ENCODE peak calls at places on chromosomes 7 and 10, in four cellular contexts. H is fibroblast of pulmonary artery, G is BE2C, N is A549. A is an unnamed sample.

GRCh38 chr7:46282155-46282554 is 361.1 kb upstream of the IGFBP3 start:
- DNase-seq in H (no peak), G (no peak), N (no peak), A (no peak)

GRCh38 chr10:100340948-100341847 is 5.8 kb upstream of the SCD start:
- DNase-seq in H (no peak), G (no peak), N (no peak), A (no peak)

GRCh38 chr7:19112290-19113000 is 5.0 kb downstream of the TWIST1 start:
- DNase-seq in H (peak), G (peak), N (no peak), A (peak)

GRCh38 chr10:29266641-29267040 is 22.2 kb upstream of the LYZL1 start:
- DNase-seq in H (no peak), G (peak), N (no peak), A (peak)

GRCh38 chr7:82732677-82733076 is 289.1 kb upstream of the CACNA2D1 start:
- DNase-seq in H (no peak), G (no peak), N (no peak), A (no peak)

GRCh38 chr7:45221266-45221665 is 63.7 kb downstream of the RAMP3 start:
- DNase-seq in H (no peak), G (no peak), N (no peak), A (no peak)

GRCh38 chr7:75738604-75738974 is at the start of gene HIP1:
- DNase-seq in H (no peak), G (no peak), N (no peak), A (no peak)

GRCh38 chr10:47049056-47049851 is 138.0 kb downstream of the PTPN20 start:
- DNase-seq in H (no peak), G (no peak), N (no peak), A (no peak)

GRCh38 chr10:119005377-119006043 is 24.0 kb upstream of the NANOS1 start:
- DNase-seq in H (no peak), G (no peak), N (no peak), A (peak)

GRCh38 chr10:69224862-69225657 is 4.9 kb downstream of the HKDC1 start:
- DNase-seq in H (no peak), G (no peak), N (no peak), A (no peak)

GRCh38 chr10:14023612-14024348 is 306.9 kb downstream of the FRMD4A start:
- DNase-seq in H (no peak), G (no peak), N (no peak), A (no peak)

GRCh38 chr10:13758302-13758701 is 171.5 kb downstream of the PRPF18 start:
- DNase-seq in H (peak), G (no peak), N (peak), A (peak)

GRCh38 chr7:29764227-29764626 is 42.1 kb upstream of the WIPF3 start:
- DNase-seq in H (no peak), G (no peak), N (no peak), A (no peak)

GRCh38 chr10:89537361-89537760 is 2.0 kb upstream of the SLC16A12 start:
- DNase-seq in H (no peak), G (no peak), N (no peak), A (no peak)

GRCh38 chr10:50417906-50418697 is 166.8 kb upstream of the ASAH2 start:
- DNase-seq in H (peak), G (peak), N (peak), A (peak)

GRCh38 chr10:35216303-35216905 is 89.8 kb downstream of the CREM start:
- DNase-seq in H (peak), G (no peak), N (no peak), A (peak)

GRCh38 chr7:143308632-143309031 is 7.3 kb upstream of the CLCN1 start:
- DNase-seq in H (no peak), G (no peak), N (no peak), A (no peak)

GRCh38 chr7:116290740-116291139 is 80.4 kb downstream of the TES start:
- DNase-seq in H (no peak), G (no peak), N (no peak), A (peak)

GRCh38 chr10:123945506-123945905 is 53.9 kb upstream of the CPXM2 start:
- DNase-seq in H (peak), G (peak), N (peak), A (peak)

GRCh38 chr10:132140167-132140925 is 46.4 kb upstream of the DPYSL4 start:
- DNase-seq in H (no peak), G (peak), N (no peak), A (no peak)

GRCh38 chr10:117539903-117540639 is 2.5 kb upstream of the EMX2 start:
- DNase-seq in H (no peak), G (no peak), N (no peak), A (no peak)

GRCh38 chr10:89134963-89135362 is 72.2 kb downstream of the CH25H start:
- DNase-seq in H (no peak), G (no peak), N (no peak), A (no peak)

GRCh38 chr10:109895095-109895818 is 28.1 kb downstream of the XPNPEP1 start:
- DNase-seq in H (peak), G (no peak), N (no peak), A (peak)

GRCh38 chr10:60456053-60456452 is 66.4 kb upstream of the ANK3 start:
- DNase-seq in H (no peak), G (no peak), N (no peak), A (no peak)

GRCh38 chr7:117479480-117480224 is at the start of gene CFTR:
- DNase-seq in H (no peak), G (no peak), N (peak), A (no peak)

GRCh38 chr10:93921338-93921737 is 27.6 kb downstream of the SLC35G1 start:
- DNase-seq in H (no peak), G (peak), N (peak), A (no peak)

GRCh38 chr10:99761395-99761794 is 21.0 kb upstream of the ABCC2 start:
- DNase-seq in H (no peak), G (no peak), N (no peak), A (no peak)

GRCh38 chr7:128030999-128031681 is at the start of gene LRRC4:
- DNase-seq in H (no peak), G (peak), N (no peak), A (peak)

GRCh38 chr10:110336111-110336721 is 31.5 kb upstream of the SMNDC1 start:
- DNase-seq in H (peak), G (no peak), N (peak), A (peak)

GRCh38 chr7:128090492-128090891 is 59.3 kb upstream of the LRRC4 start:
- DNase-seq in H (no peak), G (no peak), N (no peak), A (no peak)

GRCh38 chr7:45881280-45881758 is 7.0 kb upstream of the IGFBP1 start:
- DNase-seq in H (no peak), G (no peak), N (no peak), A (no peak)

GRCh38 chr10:43252166-43252784 is 14.6 kb downstream of the RASGEF1A start:
- DNase-seq in H (no peak), G (peak), N (no peak), A (no peak)

GRCh38 chr10:114304017-114304565 is 65.0 kb downstream of the VWA2 start:
- DNase-seq in H (peak), G (peak), N (peak), A (peak)

GRCh38 chr7:151648429-151648828 is 128.7 kb upstream of the RHEB start:
- DNase-seq in H (no peak), G (no peak), N (no peak), A (no peak)

GRCh38 chr10:124106241-124106905 is 13.0 kb upstream of the CHST15 start:
- DNase-seq in H (peak), G (no peak), N (peak), A (peak)

GRCh38 chr10:11673346-11674330 is 62.2 kb upstream of the USP6NL start:
- DNase-seq in H (peak), G (no peak), N (no peak), A (peak)

GRCh38 chr10:132919374-132920100 is 22.8 kb downstream of the CFAP46 start:
- DNase-seq in H (no peak), G (no peak), N (no peak), A (no peak)

DNA sequence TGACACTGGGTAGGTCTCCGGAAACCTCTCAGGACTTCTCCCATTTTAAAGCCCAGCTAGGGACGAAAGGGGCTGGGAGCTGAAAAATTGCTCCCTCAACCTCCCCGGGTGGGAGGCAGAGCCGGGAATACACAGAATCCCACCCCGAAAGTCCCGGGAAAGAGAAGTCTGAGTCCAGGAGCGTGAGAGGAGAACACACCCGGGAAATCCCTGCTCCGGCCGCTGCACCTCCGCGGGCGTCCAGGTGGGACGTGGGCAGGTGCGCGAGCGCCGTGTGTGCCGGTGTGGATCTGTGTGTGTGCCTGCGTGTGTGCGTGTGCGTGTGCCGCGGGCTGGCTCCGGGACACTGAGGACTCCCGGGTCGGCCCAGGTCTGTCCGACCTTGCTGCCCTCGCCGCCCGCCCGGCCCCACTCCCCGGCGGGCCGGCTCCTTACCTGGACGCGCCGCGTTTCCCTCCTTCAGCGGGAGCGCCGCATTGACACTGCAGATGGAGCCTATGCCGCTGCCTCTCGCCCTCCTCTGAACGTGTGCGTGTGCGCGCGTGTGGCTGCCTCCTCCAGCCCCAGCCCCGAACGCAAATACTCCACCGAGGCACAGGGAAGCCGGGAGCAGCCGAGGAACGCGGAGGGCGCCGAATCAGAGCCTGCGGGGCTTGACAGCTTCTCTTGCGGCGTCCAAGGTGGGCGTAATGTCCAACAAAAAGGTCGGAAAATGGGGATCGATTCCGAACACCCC is at the start of gene PLXNA4:
- DNase-seq in H (peak), G (peak), N (no peak), A (peak)
- H3K4me3 ChIP-seq in H (peak), G (peak), N (peak), A (peak)

DNA sequence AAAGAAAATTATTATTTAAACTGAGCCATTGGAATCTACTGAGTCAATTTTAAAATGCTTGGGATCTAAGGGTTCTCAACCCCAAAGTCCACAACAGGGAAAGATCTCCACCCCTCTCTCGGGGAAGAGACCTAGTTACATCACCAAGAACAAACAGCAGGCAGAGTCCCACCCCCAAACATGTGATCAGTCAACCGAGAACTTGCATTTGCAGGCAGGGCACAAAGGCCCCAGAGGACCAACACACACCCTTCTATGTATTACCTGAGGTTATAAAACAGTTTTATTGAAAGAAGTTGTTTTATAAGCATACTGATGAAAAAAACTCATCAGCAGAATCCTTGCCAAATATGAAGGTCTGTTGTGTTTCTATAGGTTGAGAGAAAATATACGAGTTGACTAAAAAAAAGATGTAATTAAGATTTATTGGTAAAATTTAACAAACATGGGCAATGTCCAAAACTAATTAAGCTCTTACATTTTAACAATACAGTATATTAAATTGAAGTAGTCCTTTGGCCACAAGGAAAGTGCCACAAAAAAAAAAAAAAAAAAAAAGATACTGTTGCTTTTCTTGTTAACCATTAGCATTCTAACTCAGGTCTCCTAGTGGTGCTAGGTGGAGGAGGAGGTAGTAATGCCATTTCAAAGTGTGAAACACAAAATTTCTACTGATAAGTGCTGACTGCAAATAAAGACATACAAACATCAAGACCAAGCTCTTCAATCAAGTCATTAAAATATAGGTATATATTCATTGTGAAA is 975 bp upstream of the USP54 start:
- DNase-seq in H (peak), G (peak), N (peak), A (peak)
- H3K4me3 ChIP-seq in H (no peak), G (no peak), N (peak), A (no peak)

GRCh38 chr10:98338318-98338717 is 70.3 kb upstream of the LOXL4 start:
- DNase-seq in H (peak), G (no peak), N (no peak), A (no peak)

GRCh38 chr10:98340946-98341345 is 73.0 kb upstream of the LOXL4 start:
- DNase-seq in H (peak), G (peak), N (no peak), A (peak)

GRCh38 chr10:98338896-98339295 is 70.9 kb upstream of the LOXL4 start:
- DNase-seq in H (no peak), G (no peak), N (no peak), A (peak)

GRCh38 chr10:98339790-98340189 is 71.8 kb upstream of the LOXL4 start:
- DNase-seq in H (no peak), G (no peak), N (no peak), A (no peak)

GRCh38 chr10:98340261-98340675 is 72.3 kb upstream of the LOXL4 start:
- DNase-seq in H (peak), G (no peak), N (no peak), A (peak)
- H3K4me3 ChIP-seq in H (no peak), G (no peak), N (no peak), A (no peak)

DNA sequence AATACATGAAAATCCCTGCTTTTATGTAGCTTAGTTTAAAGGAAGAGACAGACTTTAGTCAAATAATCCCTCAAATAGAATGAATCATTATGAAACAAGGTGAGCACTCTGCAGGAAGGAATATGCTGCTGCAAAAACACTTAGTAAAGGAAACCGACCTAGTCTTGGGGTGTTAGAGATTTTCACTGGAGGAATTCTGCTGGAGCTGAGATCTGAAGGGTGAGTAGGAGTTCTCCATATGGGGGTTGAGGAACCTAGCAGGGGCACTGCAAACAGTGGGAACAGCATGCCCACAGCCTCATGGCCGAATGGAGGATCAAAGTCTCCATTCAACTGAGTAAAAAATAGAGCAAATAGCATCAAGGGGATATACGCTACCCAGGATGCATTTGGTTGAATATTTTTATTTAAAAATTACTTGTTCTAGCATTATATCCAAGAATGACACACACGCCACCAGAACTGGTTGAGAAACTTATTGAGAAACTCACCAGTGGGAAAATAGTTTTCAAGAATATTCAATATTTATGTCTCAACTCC is 3.5 kb downstream of the ITIH2 start:
- DNase-seq in H (no peak), G (no peak), N (no peak), A (no peak)
- H3K4me3 ChIP-seq in H (no peak), G (no peak), N (no peak), A (no peak)

DNA sequence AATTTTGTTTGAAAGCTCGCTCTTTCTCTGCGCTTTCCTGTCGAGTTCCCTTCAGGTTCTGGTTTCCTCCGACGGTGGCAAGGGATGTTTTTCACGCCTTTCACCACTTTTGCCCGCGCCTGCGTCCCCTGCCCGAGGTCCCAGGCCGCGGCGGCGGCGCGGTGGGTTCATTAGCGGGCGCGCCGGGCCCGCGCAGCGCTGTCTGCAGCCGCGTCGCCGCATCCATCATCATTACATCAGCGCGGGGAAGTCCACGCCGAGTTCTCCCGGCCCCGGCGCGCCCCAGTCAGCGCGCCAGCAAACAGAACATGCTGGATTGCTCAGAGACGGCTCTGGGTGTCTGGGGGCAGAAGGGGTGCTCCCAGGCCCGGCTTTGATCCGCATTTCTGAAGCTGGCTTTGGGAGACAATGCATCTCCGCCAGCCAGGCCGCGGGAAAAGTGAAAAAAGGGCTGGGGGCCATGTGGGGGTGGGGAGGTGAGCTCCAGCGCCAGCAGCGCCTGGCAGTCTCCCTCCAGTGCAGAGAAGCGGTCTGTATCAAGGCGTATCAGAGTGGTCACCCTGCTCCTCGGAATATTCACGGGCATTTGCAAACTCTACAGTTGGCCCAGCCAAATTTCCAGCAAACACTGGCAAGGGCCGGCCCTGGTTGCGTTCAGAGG is 8.9 kb downstream of the GLI3 start:
- DNase-seq in H (no peak), G (no peak), N (no peak), A (peak)
- H3K4me3 ChIP-seq in H (peak), G (no peak), N (no peak), A (peak)

GRCh38 chr7:121392277-121393004 is 3.7 kb downstream of the FAM3C start:
- DNase-seq in H (no peak), G (no peak), N (no peak), A (no peak)

GRCh38 chr7:121395961-121396757 is at the start of gene FAM3C:
- DNase-seq in H (peak), G (peak), N (peak), A (peak)

GRCh38 chr7:121395494-121395960 is 581 bp downstream of the FAM3C start:
- DNase-seq in H (peak), G (no peak), N (peak), A (peak)

GRCh38 chr7:121393005-121393366 is 3.1 kb downstream of the FAM3C start:
- DNase-seq in H (no peak), G (no peak), N (no peak), A (no peak)

GRCh38 chr7:121394709-121395140 is 1.4 kb downstream of the FAM3C start:
- DNase-seq in H (peak), G (no peak), N (no peak), A (no peak)
- H3K4me3 ChIP-seq in H (peak), G (peak), N (peak), A (peak)

GRCh38 chr7:112204776-112205347 is 1.3 kb downstream of the DOCK4 start:
- DNase-seq in H (peak), G (peak), N (no peak), A (peak)

GRCh38 chr7:112207106-112207592 is 654 bp downstream of the ZNF277 start:
- DNase-seq in H (no peak), G (no peak), N (no peak), A (peak)

GRCh38 chr7:112206238-112207105 is at the start of the genes DOCK4 and ZNF277:
- DNase-seq in H (peak), G (peak), N (peak), A (peak)

GRCh38 chr7:112205348-112206237 is 606 bp downstream of the DOCK4 start:
- DNase-seq in H (peak), G (peak), N (peak), A (peak)

DNA sequence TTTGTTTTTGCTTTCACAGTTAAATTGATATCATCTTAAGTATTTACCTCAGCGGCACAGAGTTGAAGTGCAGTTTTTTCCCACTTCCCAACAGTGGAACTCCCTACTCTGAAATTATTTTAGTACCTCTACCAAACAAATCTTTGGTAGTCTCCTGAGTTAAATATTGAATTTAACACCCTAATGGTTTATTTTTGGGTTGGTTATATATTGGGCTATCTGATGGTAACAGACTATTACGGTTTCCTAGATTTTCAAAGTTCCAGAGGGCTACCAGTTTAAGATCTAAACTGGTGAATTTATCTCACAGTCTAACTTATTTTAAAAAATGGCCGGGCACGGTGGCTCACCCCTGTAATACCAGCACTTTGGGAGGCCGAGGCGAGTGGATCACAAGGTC is 1.3 kb downstream of the ZNF277 start:
- DNase-seq in H (no peak), G (no peak), N (no peak), A (no peak)
- H3K4me3 ChIP-seq in H (peak), G (no peak), N (peak), A (no peak)

GRCh38 chr7:74082770-74083116 is 861 bp upstream of the LIMK1 start:
- DNase-seq in H (no peak), G (no peak), N (no peak), A (no peak)
- H3K4me3 ChIP-seq in H (no peak), G (no peak), N (no peak), A (no peak)

A was measured in choroid plexus epithelial cell.